ENCODE peak calls at places on chromosome 13, in eight cellular contexts. B is iris pigment epithelial cell, D is frontal cortex, V is heart left ventricle, P is T-helper 2 cell, A is MCF 10A, S is NCI-H2081, C is HEK293T. U is an unnamed sample.

GRCh38 chr13:113063091-113063491 is 42.5 kb upstream of the F7 start:
- DNase-seq in V (no peak), D (no peak), P (no peak), B (no peak), S (no peak), C (no peak), A (no peak), U (no peak)

GRCh38 chr13:20395061-20395916 is 130.4 kb downstream of the CRYL1 start:
- DNase-seq in B (no peak), S (no peak), D (no peak), V (no peak), C (no peak), P (no peak), A (no peak), U (no peak)

GRCh38 chr13:27371932-27372331 is 52.5 kb upstream of the GTF3A start:
- DNase-seq in V (no peak), P (no peak), D (no peak), S (no peak), B (no peak), A (no peak), C (no peak), U (no peak)

GRCh38 chr13:99028890-99029289 is 51.0 kb upstream of the DOCK9 start:
- DNase-seq in A (no peak), B (no peak), D (no peak), P (peak), V (no peak), S (no peak), C (no peak), U (no peak)

GRCh38 chr13:99605417-99606321 is 104.4 kb downstream of the TM9SF2 start:
- DNase-seq in V (peak), S (peak), D (peak), B (peak), C (peak), P (no peak), A (peak), U (no peak)

GRCh38 chr13:39407786-39408185 is 195.2 kb downstream of the LHFPL6 start:
- DNase-seq in B (peak), D (no peak), S (no peak), A (no peak), P (no peak), V (no peak), C (no peak), U (no peak)

GRCh38 chr13:51935326-51936171 is 73.8 kb downstream of the CCDC70 start:
- DNase-seq in S (no peak), V (no peak), B (no peak), P (no peak), A (peak), C (peak), D (no peak), U (no peak)

GRCh38 chr13:26155568-26155967 is 66.5 kb downstream of the RNF6 start:
- DNase-seq in C (no peak), V (no peak), P (no peak), D (no peak), S (no peak), B (no peak), A (no peak), U (no peak)

GRCh38 chr13:97122381-97122996 is 99.6 kb upstream of the MBNL2 start:
- DNase-seq in C (no peak), S (no peak), D (no peak), V (no peak), P (no peak), A (peak), B (peak), U (no peak)

GRCh38 chr13:40640202-40640601 is 26.2 kb downstream of the FOXO1 start:
- DNase-seq in P (no peak), V (no peak), C (no peak), D (no peak), B (no peak), A (no peak), S (no peak), U (no peak)

GRCh38 chr13:101979825-101980224 is 422.0 kb downstream of the FGF14 start:
- DNase-seq in C (no peak), P (no peak), D (no peak), A (no peak), B (no peak), V (no peak), S (no peak), U (no peak)

GRCh38 chr13:59450218-59450617 is 713.5 kb downstream of the DIAPH3 start:
- DNase-seq in B (no peak), D (no peak), C (no peak), S (no peak), A (no peak), V (no peak), P (no peak), U (no peak)

GRCh38 chr13:45206340-45206739 is 5.5 kb upstream of the KCTD4 start:
- DNase-seq in C (no peak), P (no peak), B (peak), D (no peak), V (no peak), A (peak), S (no peak), U (peak)

GRCh38 chr13:45143346-45143751 is 23.0 kb downstream of the GTF2F2 start:
- DNase-seq in B (peak), C (no peak), A (no peak), P (no peak), S (no peak), D (no peak), V (no peak), U (no peak)

GRCh38 chr13:22915442-22916082 is 265.2 kb upstream of the SGCG start:
- DNase-seq in P (no peak), S (peak), A (peak), B (peak), V (no peak), C (peak), D (peak), U (no peak)

GRCh38 chr13:30049692-30050091 is 199.3 kb upstream of the UBL3 start:
- DNase-seq in D (no peak), S (no peak), V (peak), C (no peak), B (no peak), A (peak), P (no peak), U (no peak)

GRCh38 chr13:33676045-33676699 is 141.8 kb upstream of the RFC3 start:
- DNase-seq in B (no peak), P (no peak), A (peak), S (no peak), D (no peak), V (no peak), C (no peak), U (no peak)

GRCh38 chr13:65292488-65292901 is 1937.6 kb downstream of the PCDH9 start:
- DNase-seq in P (no peak), V (no peak), C (peak), B (peak), S (no peak), D (no peak), A (peak), U (no peak)

GRCh38 chr13:64007334-64007733 is 2591.7 kb upstream of the PCDH20 start:
- DNase-seq in S (no peak), B (peak), A (no peak), P (no peak), D (no peak), V (no peak), C (no peak), U (no peak)

GRCh38 chr13:28199089-28199488 is 60.7 kb downstream of the PAN3 start:
- DNase-seq in V (no peak), P (no peak), A (no peak), B (no peak), S (no peak), D (no peak), C (peak), U (no peak)

GRCh38 chr13:42970824-42971669 is 21.0 kb downstream of the EPSTI1 start:
- DNase-seq in P (no peak), S (peak), D (no peak), V (no peak), B (peak), A (peak), C (peak), U (no peak)

GRCh38 chr13:25687622-25688225 is 315.9 kb downstream of the ATP8A2 start:
- DNase-seq in V (peak), B (peak), S (peak), P (no peak), A (no peak), C (no peak), D (no peak), U (no peak)